ENCODE peak calls at places on chromosomes 4 and X, in six cellular contexts. P, I, C, L, U and D are unnamed samples.

GRCh38 chr4:37758226-37758625 is 68.3 kb upstream of the PGM2 start:
- DNase-seq in P (no peak), C (no peak), I (no peak), L (peak; percentile 98), U (no peak), D (no peak)

GRCh38 chr4:68410149-68410548 is 37.1 kb upstream of the TMPRSS11E start:
- DNase-seq in L (no peak), P (no peak), U (no peak), C (no peak), I (no peak), D (no peak)

GRCh38 chr4:23770011-23770410 is 119.8 kb downstream of the PPARGC1A start:
- DNase-seq in C (peak; percentile 62), U (no peak), I (no peak), L (peak; percentile 9), P (no peak), D (no peak)

GRCh38 chr4:116551798-116552197 is 533.6 kb downstream of the TRAM1L1 start:
- DNase-seq in L (no peak), P (no peak), C (no peak), I (no peak), U (no peak), D (no peak)

GRCh38 chrX:119272882-119273806 is 37.1 kb downstream of the PGRMC1 start:
- DNase-seq in U (peak; percentile 5), C (no peak), I (no peak), P (peak; percentile 66), L (peak; percentile 51), D (peak; percentile 9)

GRCh38 chrX:133985164-133986007 is at the start of gene GPC3:
- DNase-seq in C (no peak), L (peak; percentile 41), P (peak; percentile 48), I (peak; percentile 9), U (peak; percentile 15), D (peak; percentile 27)

GRCh38 chr4:58166496-58166895 is 1056.3 kb upstream of the IGFBP7 start:
- DNase-seq in L (no peak), I (no peak), U (no peak), P (no peak), C (no peak), D (no peak)

GRCh38 chr4:52718123-52718522 is 33.1 kb downstream of the ERVMER34-1 start:
- DNase-seq in C (no peak), I (no peak), P (no peak), L (peak; percentile 12), U (no peak), D (no peak)

GRCh38 chr4:126338572-126338971 is 1023.8 kb downstream of the FAT4 start:
- DNase-seq in I (no peak), U (no peak), C (no peak), L (peak; percentile 5), P (no peak), D (no peak)

GRCh38 chrX:15781964-15782711 is 8.1 kb upstream of the ZRSR2 start:
- DNase-seq in U (no peak), C (no peak), L (no peak), I (no peak), P (no peak), D (no peak)

GRCh38 chr4:88765729-88766128 is 68.1 kb upstream of the NAP1L5 start:
- DNase-seq in I (no peak), U (no peak), C (no peak), L (peak; percentile 82), P (no peak), D (no peak)

GRCh38 chrX:17047224-17047623 is 100.8 kb downstream of the REPS2 start:
- DNase-seq in L (no peak), P (no peak), C (no peak), I (no peak), U (no peak), D (no peak)

GRCh38 chrX:33194876-33195433 is 16.4 kb downstream of the DMD start:
- DNase-seq in C (no peak), L (peak; percentile 65), U (no peak), I (no peak), P (no peak), D (no peak)

GRCh38 chr4:86451560-86452322 is 91.9 kb upstream of the MAPK10 start:
- DNase-seq in P (no peak), U (no peak), C (no peak), L (peak; percentile 27), I (peak; percentile 59), D (peak; percentile 17)

GRCh38 chr4:73867783-73868182 is 1.4 kb upstream of the CXCL1 start:
- DNase-seq in P (no peak), I (no peak), L (no peak), U (no peak), C (no peak), D (no peak)

GRCh38 chrX:47579537-47579936 is 2.7 kb upstream of the TIMP1 start:
- DNase-seq in U (no peak), P (no peak), C (no peak), L (peak; percentile 83), I (no peak), D (no peak)

GRCh38 chr4:11281720-11282119 is 147.0 kb downstream of the HS3ST1 start:
- DNase-seq in I (no peak), U (no peak), L (peak; percentile 46), P (no peak), C (no peak), D (no peak)

GRCh38 chrX:128781506-128781905 is 729.3 kb upstream of the ACTRT1 start:
- DNase-seq in U (no peak), P (peak; percentile 49), L (no peak), I (no peak), C (no peak), D (peak; percentile 51)

GRCh38 chr4:159410076-159410777 is 307.3 kb downstream of the RAPGEF2 start:
- DNase-seq in U (no peak), C (no peak), I (no peak), L (no peak), P (no peak), D (no peak)